ENCODE peak calls at places on chromosomes 11 and 22, in four cellular contexts. One of them, this sample, is unnamed.

GRCh38 chr11:57647960-57648776 is 1.5 kb downstream of the YPEL4 start:
- DNase-seq in HepG2: no peak
- DNase-seq in K562: peak; percentile 89
- DNase-seq in HCT116: no peak
- DNase-seq in this sample: no peak

GRCh38 chr11:45155627-45156180 is 9.3 kb downstream of the PRDM11 start:
- DNase-seq in HepG2: no peak
- DNase-seq in K562: no peak
- DNase-seq in HCT116: no peak
- DNase-seq in this sample: no peak

GRCh38 chr22:24952837-24953293 is 349 bp downstream of the KIAA1671 start:
- DNase-seq in HepG2: peak; percentile 72
- DNase-seq in K562: no peak
- DNase-seq in HCT116: peak; percentile 31
- DNase-seq in this sample: no peak

GRCh38 chr11:91141655-91142054 is 918.8 kb upstream of the CHORDC1 start:
- DNase-seq in HepG2: no peak
- DNase-seq in K562: no peak
- DNase-seq in HCT116: no peak
- DNase-seq in this sample: no peak

GRCh38 chr22:23825246-23825905 is 13.4 kb downstream of the DERL3 start:
- DNase-seq in HepG2: no peak
- DNase-seq in K562: no peak
- DNase-seq in HCT116: no peak
- DNase-seq in this sample: no peak

GRCh38 chr11:102014756-102015155 is 32.5 kb upstream of the CFAP300 start:
- DNase-seq in HepG2: no peak
- DNase-seq in K562: no peak
- DNase-seq in HCT116: no peak
- DNase-seq in this sample: no peak

GRCh38 chr11:62143727-62144126 is 19.9 kb downstream of the INCENP start:
- DNase-seq in HepG2: no peak
- DNase-seq in K562: no peak
- DNase-seq in HCT116: no peak
- DNase-seq in this sample: no peak

GRCh38 chr11:128790200-128790599 is 76.9 kb downstream of the KCNJ1 start:
- DNase-seq in HepG2: no peak
- DNase-seq in K562: no peak
- DNase-seq in HCT116: no peak
- DNase-seq in this sample: no peak

GRCh38 chr11:45388472-45388871 is 102.3 kb upstream of the SYT13 start:
- DNase-seq in HepG2: no peak
- DNase-seq in K562: no peak
- DNase-seq in HCT116: no peak
- DNase-seq in this sample: no peak

GRCh38 chr11:128839081-128839480 is 28.0 kb downstream of the KCNJ1 start:
- DNase-seq in HepG2: no peak
- DNase-seq in K562: no peak
- DNase-seq in HCT116: no peak
- DNase-seq in this sample: no peak

GRCh38 chr11:86363424-86363823 is 11.3 kb upstream of the CCDC81 start:
- DNase-seq in HepG2: no peak
- DNase-seq in K562: no peak
- DNase-seq in HCT116: no peak
- DNase-seq in this sample: no peak

GRCh38 chr11:86358720-86359119 is 16.0 kb upstream of the CCDC81 start:
- DNase-seq in HepG2: no peak
- DNase-seq in K562: no peak
- DNase-seq in HCT116: no peak
- DNase-seq in this sample: no peak

GRCh38 chr11:86355256-86355655 is 19.4 kb upstream of the CCDC81 start:
- DNase-seq in HepG2: no peak
- DNase-seq in K562: no peak
- DNase-seq in HCT116: no peak
- DNase-seq in this sample: no peak

GRCh38 chr11:86365566-86365965 is 9.1 kb upstream of the CCDC81 start:
- DNase-seq in HepG2: no peak
- DNase-seq in K562: no peak
- DNase-seq in HCT116: no peak
- DNase-seq in this sample: no peak

GRCh38 chr11:86360775-86361395 is 13.8 kb upstream of the CCDC81 start:
- DNase-seq in HepG2: peak; percentile 6
- DNase-seq in K562: no peak
- DNase-seq in HCT116: peak; percentile 23
- DNase-seq in this sample: peak; percentile 18
- TF ChIP-seq CTCF in HepG2: no peak
- TF ChIP-seq CTCF in K562: peak; percentile 53
- TF ChIP-seq CTCF in HCT116: peak; percentile 50
- TF ChIP-seq CTCF in this sample: peak; percentile 79

GRCh38 chr11:28615542-28615941 is 507.4 kb downstream of the METTL15 start:
- DNase-seq in HepG2: no peak
- DNase-seq in K562: no peak
- DNase-seq in HCT116: no peak
- DNase-seq in this sample: no peak

GRCh38 chr11:28616566-28616965 is 508.4 kb downstream of the METTL15 start:
- DNase-seq in HepG2: no peak
- DNase-seq in K562: no peak
- DNase-seq in HCT116: no peak
- DNase-seq in this sample: no peak

GRCh38 chr11:28619870-28620540 is 511.8 kb downstream of the METTL15 start:
- DNase-seq in HepG2: no peak
- DNase-seq in K562: no peak
- DNase-seq in HCT116: no peak
- DNase-seq in this sample: no peak

GRCh38 chr11:28618426-28618825 is 510.2 kb downstream of the METTL15 start:
- DNase-seq in HepG2: no peak
- DNase-seq in K562: no peak
- DNase-seq in HCT116: no peak
- DNase-seq in this sample: no peak

DNA sequence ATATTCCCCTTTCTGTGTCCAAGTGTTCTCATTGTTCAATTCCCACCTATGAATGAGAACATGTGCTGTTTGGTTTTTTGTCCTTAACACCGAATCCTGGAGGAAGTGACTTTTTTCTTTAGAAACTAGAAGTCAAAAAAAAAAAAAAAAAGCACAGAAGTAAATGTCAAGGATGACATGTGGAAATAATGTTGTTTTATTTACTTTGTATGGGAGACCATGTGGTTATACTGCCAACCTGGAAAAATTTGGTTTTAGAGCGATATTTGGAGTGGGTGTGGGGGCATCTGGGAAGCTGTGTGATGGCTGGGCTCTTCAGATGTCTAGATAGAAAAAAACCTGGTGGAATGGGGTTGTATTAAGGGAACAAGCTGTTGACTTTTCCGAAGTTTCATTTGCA is 508.0 kb downstream of the METTL15 start:
- DNase-seq in HepG2: no peak
- DNase-seq in K562: no peak
- DNase-seq in HCT116: no peak
- DNase-seq in this sample: no peak
- TF ChIP-seq TCF7L2 in HepG2: no peak
- TF ChIP-seq TCF7L2 in K562: no peak
- TF ChIP-seq TCF7L2 in HCT116: no peak
- TF ChIP-seq TCF7L2 in this sample: no peak

DNA sequence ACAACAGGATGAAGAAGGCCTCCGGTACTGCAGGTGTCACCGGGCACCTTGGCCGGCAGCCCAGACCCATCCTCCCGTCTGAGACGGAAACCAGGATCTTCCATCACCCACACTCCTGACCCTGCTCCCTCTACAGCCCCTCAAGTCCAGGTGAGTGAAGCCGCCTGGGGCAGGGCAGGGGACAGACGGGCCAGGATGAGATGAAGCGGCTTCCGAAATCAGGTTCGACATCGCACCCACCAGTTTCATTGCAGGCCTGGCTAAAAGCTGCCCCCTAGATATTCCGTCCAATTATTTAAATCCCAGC is 639.1 kb downstream of the TBC1D22A start:
- DNase-seq in HepG2: no peak
- DNase-seq in K562: no peak
- DNase-seq in HCT116: no peak
- DNase-seq in this sample: no peak
- H3K9me3 ChIP-seq in HepG2: no peaks in the 10 kb centered on the region
- H3K9me3 ChIP-seq in K562: no peaks in the 10 kb centered on the region
- H3K9me3 ChIP-seq in HCT116: no peaks in the 10 kb centered on the region
- H3K9me3 ChIP-seq in this sample: no peaks in the 10 kb centered on the region

DNA sequence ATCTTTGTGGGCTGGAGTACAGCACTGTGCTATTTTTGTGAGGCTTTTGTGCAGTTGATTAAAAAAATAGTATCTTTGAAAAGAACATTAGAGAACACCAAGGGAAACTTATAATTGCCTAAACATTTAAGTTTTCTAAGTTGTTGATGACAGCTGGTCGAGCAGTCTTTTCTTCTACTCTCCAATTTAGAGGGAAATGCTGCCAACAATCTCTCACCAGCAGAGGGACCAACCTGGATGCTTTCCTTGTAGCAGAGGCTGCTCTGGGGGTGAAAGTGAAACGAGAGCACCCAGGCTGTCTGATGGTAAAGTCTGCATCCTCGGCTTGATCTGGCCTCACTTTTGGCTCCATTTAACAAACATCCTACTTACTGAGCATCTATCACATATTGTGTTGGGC is 1286.5 kb upstream of the TENM4 start:
- DNase-seq in HepG2: peak; percentile 2
- DNase-seq in K562: no peak
- DNase-seq in HCT116: no peak
- DNase-seq in this sample: no peak
- TF ChIP-seq CTCF in HepG2: no peak
- TF ChIP-seq CTCF in K562: no peak
- TF ChIP-seq CTCF in HCT116: no peak
- TF ChIP-seq CTCF in this sample: peak; percentile 65

GRCh38 chr22:40376149-40376548 is 5.8 kb downstream of the SGSM3 start:
- DNase-seq in HepG2: no peak
- DNase-seq in K562: no peak
- DNase-seq in HCT116: no peak
- DNase-seq in this sample: no peak
- TF ChIP-seq TCF7L2 in HepG2: no peak
- TF ChIP-seq TCF7L2 in K562: no peak
- TF ChIP-seq TCF7L2 in HCT116: no peak
- TF ChIP-seq TCF7L2 in this sample: no peak

GRCh38 chr11:73028621-73029020 is 113.5 kb downstream of the FCHSD2 start:
- DNase-seq in HepG2: no peak
- DNase-seq in K562: no peak
- DNase-seq in HCT116: no peak
- DNase-seq in this sample: no peak
- H3K9me3 ChIP-seq in HepG2: peaks cover 36% of the 10 kb centered on the region
- H3K9me3 ChIP-seq in K562: peaks cover 2% of the 10 kb centered on the region
- H3K9me3 ChIP-seq in HCT116: no peaks in the 10 kb centered on the region
- H3K9me3 ChIP-seq in this sample: no peaks in the 10 kb centered on the region

GRCh38 chr11:19737575-19737974 is 24.9 kb downstream of the NAV2 start:
- DNase-seq in HepG2: no peak
- DNase-seq in K562: no peak
- DNase-seq in HCT116: no peak
- DNase-seq in this sample: no peak

GRCh38 chr11:19740586-19740985 is 27.9 kb downstream of the NAV2 start:
- DNase-seq in HepG2: no peak
- DNase-seq in K562: no peak
- DNase-seq in HCT116: no peak
- DNase-seq in this sample: no peak

GRCh38 chr11:19742595-19743292 is 30.1 kb downstream of the NAV2 start:
- DNase-seq in HepG2: peak; percentile 52
- DNase-seq in K562: peak; percentile 45
- DNase-seq in HCT116: peak; percentile 51
- DNase-seq in this sample: peak; percentile 46

GRCh38 chr11:19738124-19738523 is 25.5 kb downstream of the NAV2 start:
- DNase-seq in HepG2: no peak
- DNase-seq in K562: no peak
- DNase-seq in HCT116: no peak
- DNase-seq in this sample: no peak

DNA sequence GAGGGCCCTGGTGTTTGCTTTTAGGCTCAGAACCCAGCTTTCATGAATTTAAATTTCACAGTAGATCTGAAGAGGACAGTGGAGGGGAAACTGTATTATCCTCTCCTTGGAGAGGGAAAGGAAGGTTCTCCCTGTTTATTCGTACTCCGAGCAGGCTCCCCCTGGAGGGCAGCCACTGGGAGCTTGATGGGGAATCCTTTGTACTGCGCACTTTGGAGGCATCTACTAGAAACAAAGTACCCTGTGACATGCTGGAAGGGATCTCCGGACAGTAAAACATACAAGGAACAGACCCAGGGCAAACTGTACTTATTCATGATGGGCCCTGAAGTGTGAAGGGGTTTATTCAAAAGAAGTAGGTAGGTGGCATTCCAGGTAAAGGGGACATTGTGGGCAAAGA is 27.2 kb downstream of the NAV2 start:
- DNase-seq in HepG2: peak; percentile 13
- DNase-seq in K562: no peak
- DNase-seq in HCT116: no peak
- DNase-seq in this sample: no peak
- TF ChIP-seq CTCF in HepG2: no peak
- TF ChIP-seq CTCF in K562: peak; percentile 20
- TF ChIP-seq CTCF in HCT116: peak; percentile 37
- TF ChIP-seq CTCF in this sample: peak; percentile 67

DNA sequence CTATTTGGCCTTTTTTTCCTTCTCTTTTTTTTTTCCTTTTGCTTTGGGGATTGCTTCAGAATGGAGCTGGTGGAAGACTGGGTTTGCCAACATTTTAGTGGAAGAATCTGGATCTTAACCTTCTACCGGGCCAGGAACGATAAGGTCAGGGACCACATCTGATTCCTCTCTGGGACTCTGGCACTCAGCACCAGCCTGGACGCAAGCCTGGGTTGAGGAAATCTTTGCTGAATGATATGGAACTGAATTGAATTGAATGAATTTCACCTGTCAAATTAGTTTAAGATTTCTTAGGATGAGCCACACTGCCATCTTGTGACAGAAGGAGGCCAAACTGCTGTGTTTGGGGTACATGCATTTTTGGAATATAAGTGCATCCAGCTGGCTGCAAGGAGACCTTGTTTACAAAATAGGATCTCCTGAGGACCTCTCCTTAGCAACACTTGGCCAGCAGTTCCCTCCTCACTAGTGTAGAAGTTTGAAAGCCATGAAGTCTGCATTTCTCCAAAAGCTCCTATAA is 30.4 kb downstream of the TPBGL start:
- DNase-seq in HepG2: no peak
- DNase-seq in K562: no peak
- DNase-seq in HCT116: peak; percentile 13
- DNase-seq in this sample: no peak
- TF ChIP-seq TCF7L2 in HepG2: no peak
- TF ChIP-seq TCF7L2 in K562: no peak
- TF ChIP-seq TCF7L2 in HCT116: no peak
- TF ChIP-seq TCF7L2 in this sample: no peak

GRCh38 chr11:70595452-70595851 is 197.1 kb downstream of the CTTN start:
- DNase-seq in HepG2: no peak
- DNase-seq in K562: no peak
- DNase-seq in HCT116: no peak
- DNase-seq in this sample: no peak

GRCh38 chr11:70592641-70593165 is 194.4 kb downstream of the CTTN start:
- DNase-seq in HepG2: no peak
- DNase-seq in K562: no peak
- DNase-seq in HCT116: no peak
- DNase-seq in this sample: no peak

GRCh38 chr11:70595016-70595415 is 196.7 kb downstream of the CTTN start:
- DNase-seq in HepG2: no peak
- DNase-seq in K562: no peak
- DNase-seq in HCT116: no peak
- DNase-seq in this sample: no peak

GRCh38 chr11:70594031-70594430 is 195.7 kb downstream of the CTTN start:
- DNase-seq in HepG2: no peak
- DNase-seq in K562: no peak
- DNase-seq in HCT116: no peak
- DNase-seq in this sample: no peak

GRCh38 chr11:70593446-70593983 is 195.2 kb downstream of the CTTN start:
- DNase-seq in HepG2: no peak
- DNase-seq in K562: no peak
- DNase-seq in HCT116: no peak
- DNase-seq in this sample: no peak
- H3K9me3 ChIP-seq in HepG2: no peaks in the 10 kb centered on the region
- H3K9me3 ChIP-seq in K562: no peaks in the 10 kb centered on the region
- H3K9me3 ChIP-seq in HCT116: no peaks in the 10 kb centered on the region
- H3K9me3 ChIP-seq in this sample: no peaks in the 10 kb centered on the region

This sample was measured in Panc1.